ENCODE peak calls at places on chromosome 4, in six cellular contexts. U is effector memory CD4-positive, alpha-beta T cell; E is tibial nerve; O is prostate gland; I is pancreas; L is testis. Z is an unnamed sample.

GRCh38 chr4:180923476-180923875 is 1319.7 kb upstream of the TENM3 start:
- DNase-seq in U (no peak), E (no peak), O (no peak), I (no peak), L (no peak), Z (no peak)

GRCh38 chr4:119498520-119498919 is 130.1 kb downstream of the PDE5A start:
- DNase-seq in U (no peak), E (no peak), O (no peak), I (peak), L (peak), Z (no peak)

GRCh38 chr4:87121332-87122065 is 98.9 kb downstream of the KLHL8 start:
- DNase-seq in U (no peak), E (no peak), O (peak), I (no peak), L (no peak), Z (peak)

GRCh38 chr4:76198411-76199237 is 15.0 kb downstream of the SCARB2 start:
- DNase-seq in U (no peak), E (peak), O (peak), I (peak), L (peak), Z (peak)

GRCh38 chr4:42627887-42628646 is 28.8 kb downstream of the ATP8A1 start:
- DNase-seq in U (no peak), E (peak), O (no peak), I (peak), L (peak), Z (no peak)

GRCh38 chr4:156771171-156771837 is 200.3 kb downstream of the PDGFC start:
- DNase-seq in U (no peak), E (no peak), O (peak), I (peak), L (no peak), Z (peak)

GRCh38 chr4:10960386-10960785 is 275.8 kb upstream of the CLNK start:
- DNase-seq in U (no peak), E (no peak), O (no peak), I (no peak), L (no peak), Z (no peak)

GRCh38 chr4:20625460-20625859 is 74.8 kb upstream of the PACRGL start:
- DNase-seq in U (no peak), E (no peak), O (no peak), I (no peak), L (peak), Z (no peak)

GRCh38 chr4:155025762-155026457 is 182.5 kb upstream of the NPY2R start:
- DNase-seq in U (no peak), E (no peak), O (peak), I (peak), L (peak), Z (no peak)

GRCh38 chr4:186740822-186741221 is 17.2 kb upstream of the FAT1 start:
- DNase-seq in U (no peak), E (no peak), O (no peak), I (no peak), L (no peak), Z (no peak)

GRCh38 chr4:40581254-40582140 is 48.2 kb downstream of the RBM47 start:
- DNase-seq in U (no peak), E (no peak), O (no peak), I (no peak), L (no peak), Z (no peak)

GRCh38 chr4:108043536-108043935 is 53.8 kb downstream of the HADH start:
- DNase-seq in U (no peak), E (no peak), O (no peak), I (no peak), L (no peak), Z (no peak)

GRCh38 chr4:39873823-39874222 is 103.9 kb downstream of the PDS5A start:
- DNase-seq in U (no peak), E (no peak), O (no peak), I (no peak), L (no peak), Z (no peak)

GRCh38 chr4:102599887-102600286 is 98.7 kb downstream of the NFKB1 start:
- DNase-seq in U (no peak), E (no peak), O (no peak), I (no peak), L (no peak), Z (no peak)

GRCh38 chr4:139144161-139144859 is 32.7 kb downstream of the ELF2 start:
- DNase-seq in U (no peak), E (peak), O (no peak), I (no peak), L (peak), Z (peak)

GRCh38 chr4:152072001-152072485 is 311.2 kb upstream of the GATB start:
- DNase-seq in U (no peak), E (no peak), O (no peak), I (no peak), L (no peak), Z (no peak)

GRCh38 chr4:76689079-76689817 is 208.7 kb downstream of the SOWAHB start:
- DNase-seq in U (no peak), E (no peak), O (peak), I (peak), L (peak), Z (no peak)

GRCh38 chr4:188781655-188782054 is 642.4 kb downstream of the TRIML1 start:
- DNase-seq in U (no peak), E (no peak), O (no peak), I (no peak), L (peak), Z (no peak)

GRCh38 chr4:190019023-190019858 is 7.8 kb downstream of the FRG2 start:
- DNase-seq in U (no peak), E (no peak), O (no peak), I (no peak), L (no peak), Z (no peak)

GRCh38 chr4:141645611-141646340 is 9.4 kb downstream of the IL15 start:
- DNase-seq in U (no peak), E (no peak), O (no peak), I (no peak), L (no peak), Z (peak)

GRCh38 chr4:121199742-121200561 is 35.8 kb upstream of the TNIP3 start:
- DNase-seq in U (no peak), E (no peak), O (no peak), I (no peak), L (no peak), Z (no peak)

GRCh38 chr4:8464376-8464775 is 23.8 kb downstream of the TRMT44 start:
- DNase-seq in U (no peak), E (no peak), O (no peak), I (no peak), L (no peak), Z (no peak)

GRCh38 chr4:141763373-141763772 is 127.0 kb downstream of the IL15 start:
- DNase-seq in U (no peak), E (no peak), O (no peak), I (no peak), L (no peak), Z (no peak)

GRCh38 chr4:111066887-111067286 is 444.0 kb upstream of the PITX2 start:
- DNase-seq in U (no peak), E (no peak), O (no peak), I (no peak), L (no peak), Z (no peak)

GRCh38 chr4:20194079-20195013 is 57.4 kb upstream of the SLIT2 start:
- DNase-seq in U (no peak), E (no peak), O (no peak), I (no peak), L (no peak), Z (no peak)

GRCh38 chr4:158428242-158428641 is 93.4 kb upstream of the RXFP1 start:
- DNase-seq in U (no peak), E (no peak), O (no peak), I (no peak), L (no peak), Z (no peak)

GRCh38 chr4:128060130-128060619 is 937 bp upstream of the LARP1B start:
- DNase-seq in U (no peak), E (no peak), O (no peak), I (no peak), L (no peak), Z (no peak)

GRCh38 chr4:6087669-6088068 is 69.4 kb upstream of the C4orf50 start:
- DNase-seq in U (no peak), E (no peak), O (peak), I (peak), L (peak), Z (no peak)

GRCh38 chr4:110088670-110089069 is 109.7 kb downstream of the ELOVL6 start:
- DNase-seq in U (no peak), E (no peak), O (no peak), I (no peak), L (no peak), Z (no peak)

GRCh38 chr4:148874331-148874730 is 432.1 kb upstream of the NR3C2 start:
- DNase-seq in U (no peak), E (no peak), O (no peak), I (no peak), L (no peak), Z (no peak)

DNA sequence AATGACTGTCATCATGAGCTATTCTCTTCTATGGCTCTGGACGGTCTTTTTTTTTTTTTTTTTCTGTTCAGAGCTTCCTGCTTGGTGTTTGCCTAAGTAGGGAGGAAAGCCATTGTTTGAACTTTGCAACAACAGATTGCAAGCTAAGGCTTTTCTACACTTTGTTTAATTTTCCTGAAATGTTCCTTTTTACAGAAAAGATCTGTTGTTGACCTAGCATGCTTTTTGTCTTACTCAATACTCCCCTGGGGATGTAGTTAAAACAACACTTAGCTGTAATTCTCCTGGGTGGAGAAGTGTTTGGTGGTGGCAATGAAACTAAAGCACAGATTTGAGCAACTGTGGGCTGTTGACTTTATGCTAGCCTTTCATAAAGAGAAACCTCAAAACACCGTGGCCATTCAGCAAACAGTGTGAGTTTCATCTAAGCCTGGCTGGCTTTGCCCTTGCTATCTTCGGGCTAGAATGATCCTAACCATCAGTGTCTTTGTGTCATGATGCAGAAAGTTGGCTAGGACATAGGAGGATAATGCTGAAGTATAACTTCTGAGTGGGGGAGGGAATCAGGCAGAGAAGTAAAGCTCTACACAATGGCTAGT is 110.5 kb downstream of the ANXA3 start:
- DNase-seq in U (no peak), E (no peak), O (no peak), I (no peak), L (no peak), Z (no peak)
- H3K27ac ChIP-seq in U (no peak), E (peak), O (no peak), I (no peak), L (no peak), Z (no peak)

GRCh38 chr4:9924750-9925149 is 96.5 kb downstream of the SLC2A9 start:
- DNase-seq in U (no peak), E (no peak), O (no peak), I (no peak), L (peak), Z (peak)
- H3K27ac ChIP-seq in U (no peak), E (no peak), O (no peak), I (no peak), L (no peak), Z (peak)

GRCh38 chr4:38169524-38169923 is 209.3 kb downstream of the PTTG2 start:
- DNase-seq in U (no peak), E (no peak), O (no peak), I (no peak), L (no peak), Z (no peak)

GRCh38 chr4:38166768-38167167 is 206.6 kb downstream of the PTTG2 start:
- DNase-seq in U (no peak), E (no peak), O (no peak), I (no peak), L (no peak), Z (no peak)

GRCh38 chr4:38163216-38164006 is 203.2 kb downstream of the PTTG2 start:
- DNase-seq in U (no peak), E (no peak), O (no peak), I (peak), L (no peak), Z (peak)

GRCh38 chr4:38164346-38164745 is 204.1 kb downstream of the PTTG2 start:
- DNase-seq in U (no peak), E (no peak), O (no peak), I (no peak), L (no peak), Z (no peak)

GRCh38 chr4:38166082-38166481 is 205.9 kb downstream of the PTTG2 start:
- DNase-seq in U (no peak), E (no peak), O (no peak), I (no peak), L (no peak), Z (no peak)
- H3K27ac ChIP-seq in U (no peak), E (no peak), O (no peak), I (no peak), L (no peak), Z (no peak)

GRCh38 chr4:113547487-113548042 is 214.0 kb downstream of the CAMK2D start:
- DNase-seq in U (peak), E (peak), O (peak), I (peak), L (peak), Z (peak)
- H3K27ac ChIP-seq in U (no peak), E (peak), O (peak), I (no peak), L (peak), Z (peak)

DNA sequence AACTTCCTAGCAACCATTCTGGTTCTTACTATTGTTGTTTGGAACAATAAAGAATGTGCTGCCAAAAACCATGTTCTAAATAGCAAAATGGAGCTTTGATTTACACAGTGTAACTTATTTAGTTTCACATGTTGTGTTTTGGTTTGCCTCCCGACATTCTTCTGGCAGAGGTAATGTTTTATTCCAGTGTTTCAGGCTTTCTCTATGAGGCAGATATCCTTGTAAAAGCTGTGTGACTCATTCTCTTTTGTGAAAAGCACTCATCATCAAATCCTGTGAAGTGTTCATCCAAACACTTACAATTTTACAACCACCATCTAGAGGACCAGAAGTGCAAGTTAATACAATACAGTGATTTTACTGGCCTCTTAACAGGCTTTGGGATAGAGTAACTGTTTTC is 219.0 kb upstream of the GIMD1 start:
- DNase-seq in U (no peak), E (no peak), O (no peak), I (no peak), L (no peak), Z (peak)
- H3K27ac ChIP-seq in U (no peak), E (no peak), O (no peak), I (no peak), L (no peak), Z (peak)

DNA sequence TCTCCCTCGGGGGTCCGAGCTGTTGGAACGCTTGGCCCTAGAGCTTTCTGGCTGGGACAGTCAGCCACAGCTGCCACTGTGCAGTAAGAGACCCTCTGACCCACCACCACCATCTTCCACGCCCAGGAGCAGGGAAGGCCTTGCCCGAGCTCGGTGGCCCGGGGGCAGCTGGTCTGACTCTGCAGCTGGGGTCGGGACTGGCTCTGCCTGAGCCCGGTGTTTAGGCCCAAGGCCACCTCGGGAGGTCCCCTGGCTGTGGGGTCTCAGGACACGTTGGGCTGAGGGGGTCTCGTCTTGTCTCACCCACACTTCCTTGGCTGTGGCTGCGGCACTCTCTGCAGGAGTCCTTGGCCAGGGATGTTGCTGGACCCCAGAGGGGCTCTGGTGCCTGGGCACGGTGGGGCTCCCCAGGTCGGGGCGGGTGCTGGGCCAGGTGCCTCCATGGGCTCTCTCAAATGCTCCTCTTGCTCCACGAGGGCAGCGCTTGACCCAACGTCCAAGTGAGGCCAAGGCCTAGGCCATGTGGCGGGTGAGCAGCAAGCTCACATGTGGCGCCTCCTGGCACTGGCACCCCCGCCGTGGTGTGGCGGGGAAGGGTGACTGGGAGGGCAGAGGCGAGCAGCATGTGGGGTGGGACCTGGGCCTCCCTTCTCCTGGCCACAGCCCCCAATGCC is 22.9 kb downstream of the DOK7 start:
- DNase-seq in U (no peak), E (no peak), O (no peak), I (no peak), L (no peak), Z (no peak)
- H3K27ac ChIP-seq in U (no peak), E (no peak), O (no peak), I (no peak), L (no peak), Z (peak)

Z was measured in epithelial cell of prostate.